ENCODE peak calls at places on chromosome 13, in seven cellular contexts. R, Z, Y, Q, X, N and O are unnamed samples.

GRCh38 chr13:64158910-64159309 is 2743.3 kb upstream of the PCDH20 start:
- DNase-seq in Y (no peak), N (no peak), X (no peak), Q (no peak), Z (no peak), R (no peak), O (no peak)

GRCh38 chr13:23570931-23571330 is 719 bp downstream of the TNFRSF19 start:
- DNase-seq in N (no peak), R (no peak), Q (no peak), X (no peak), Z (no peak), Y (no peak), O (no peak)

GRCh38 chr13:96052655-96053002 is 572 bp downstream of the UGGT2 start:
- DNase-seq in N (no peak), Z (no peak), X (peak; percentile 12), R (no peak), Y (peak; percentile 25), Q (peak; percentile 25), O (no peak)

GRCh38 chr13:95300625-95301134 is 571 bp downstream of the ABCC4 start:
- DNase-seq in Y (peak; percentile 55), X (peak; percentile 22), Q (no peak), R (peak; percentile 35), N (peak; percentile 36), Z (peak; percentile 14), O (peak; percentile 45)

GRCh38 chr13:114100446-114101320 is 31.7 kb downstream of the RASA3 start:
- DNase-seq in N (no peak), Q (peak; percentile 23), Z (peak; percentile 41), Y (no peak), R (no peak), X (no peak), O (peak; percentile 31)

GRCh38 chr13:48859168-48860105 is 116.3 kb upstream of the FNDC3A start:
- DNase-seq in Q (no peak), Z (no peak), Y (no peak), X (no peak), N (no peak), R (no peak), O (no peak)

GRCh38 chr13:107450931-107451330 is 764.4 kb downstream of the LIG4 start:
- DNase-seq in Q (no peak), Z (no peak), R (no peak), X (no peak), Y (peak; percentile 55), N (no peak), O (no peak)

GRCh38 chr13:44396963-44397580 is 23.4 kb downstream of the SERP2 start:
- DNase-seq in N (no peak), Q (no peak), Y (no peak), Z (no peak), R (peak; percentile 78), X (no peak), O (no peak)

GRCh38 chr13:101773062-101773461 is 320.6 kb downstream of the ITGBL1 start:
- DNase-seq in Z (no peak), X (no peak), Y (no peak), Q (no peak), R (no peak), N (no peak), O (no peak)

GRCh38 chr13:73162912-73163911 is 104.4 kb downstream of the KLF5 start:
- DNase-seq in Z (no peak), N (no peak), Y (no peak), X (no peak), R (no peak), Q (no peak), O (no peak)

GRCh38 chr13:87671824-87672603 is 843 bp downstream of the SLITRK5 start:
- DNase-seq in Z (no peak), Y (no peak), R (peak; percentile 26), N (no peak), X (no peak), Q (no peak), O (no peak)

GRCh38 chr13:111883571-111884343 is 183.2 kb upstream of the SOX1 start:
- DNase-seq in R (no peak), X (no peak), Z (no peak), Q (no peak), Y (no peak), N (no peak), O (no peak)

GRCh38 chr13:95388420-95389079 is 87.3 kb upstream of the ABCC4 start:
- DNase-seq in N (no peak), R (no peak), Z (no peak), X (no peak), Y (no peak), Q (no peak), O (no peak)

GRCh38 chr13:74969419-74969818 is 512.5 kb downstream of the TBC1D4 start:
- DNase-seq in N (no peak), X (no peak), Z (no peak), Q (no peak), Y (no peak), R (no peak), O (no peak)

GRCh38 chr13:46472384-46472783 is 80.6 kb upstream of the LRCH1 start:
- DNase-seq in R (no peak), N (no peak), Z (no peak), Q (no peak), Y (no peak), X (no peak), O (no peak)

GRCh38 chr13:23608138-23608537 is 37.9 kb downstream of the TNFRSF19 start:
- DNase-seq in Y (no peak), Q (no peak), Z (no peak), R (no peak), X (no peak), N (no peak), O (no peak)

GRCh38 chr13:47822036-47822435 is 179.0 kb downstream of the SUCLA2 start:
- DNase-seq in Y (no peak), N (no peak), Q (no peak), X (no peak), R (no peak), Z (no peak), O (no peak)

GRCh38 chr13:21683034-21683733 is 12.3 kb downstream of the FGF9 start:
- DNase-seq in Y (no peak), R (no peak), Z (no peak), X (no peak), Q (no peak), N (no peak), O (no peak)

GRCh38 chr13:75223981-75224742 is 257.8 kb downstream of the TBC1D4 start:
- DNase-seq in N (no peak), R (no peak), Y (no peak), X (no peak), Z (no peak), Q (no peak), O (no peak)

GRCh38 chr13:73210218-73210883 is 151.5 kb downstream of the KLF5 start:
- DNase-seq in Q (no peak), N (no peak), Y (no peak), R (no peak), Z (no peak), X (peak; percentile 17), O (no peak)

GRCh38 chr13:76672422-76672821 is 213.8 kb downstream of the KCTD12 start:
- DNase-seq in N (no peak), X (no peak), Q (no peak), Z (no peak), Y (no peak), R (no peak), O (no peak)

GRCh38 chr13:47481521-47481920 is 519.6 kb downstream of the SUCLA2 start:
- DNase-seq in Q (no peak), N (no peak), R (no peak), Y (no peak), X (no peak), Z (no peak), O (no peak)

GRCh38 chr13:50467156-50467814 is 376.2 kb downstream of the DLEU7 start:
- DNase-seq in Y (no peak), R (no peak), Q (no peak), X (no peak), Z (no peak), N (no peak), O (no peak)

GRCh38 chr13:39038569-39038898 is 278 bp downstream of the NHLRC3 start:
- DNase-seq in Y (peak; percentile 3), N (peak; percentile 40), Q (no peak), R (no peak), X (peak; percentile 6), Z (no peak), O (no peak)

GRCh38 chr13:100534147-100534818 is 54.3 kb downstream of the GGACT start:
- DNase-seq in Z (no peak), Y (no peak), X (no peak), N (no peak), Q (no peak), R (no peak), O (no peak)

GRCh38 chr13:52845334-52845761 is 3.1 kb downstream of the PCDH8 start:
- DNase-seq in Y (no peak), R (peak; percentile 24), X (no peak), Z (no peak), Q (no peak), N (no peak), O (no peak)

GRCh38 chr13:52195052-52195837 is 35.8 kb upstream of the NEK3 start:
- DNase-seq in R (no peak), Q (peak; percentile 25), Z (peak; percentile 24), X (peak; percentile 61), Y (no peak), N (peak; percentile 69), O (peak; percentile 67)

GRCh38 chr13:70905035-70905434 is 796.8 kb upstream of the KLHL1 start:
- DNase-seq in Y (no peak), N (no peak), R (no peak), Q (no peak), Z (no peak), X (no peak), O (no peak)

GRCh38 chr13:29457299-29457698 is 138.2 kb downstream of the SLC7A1 start:
- DNase-seq in Q (no peak), R (no peak), X (no peak), Z (no peak), Y (peak; percentile 72), N (no peak), O (no peak)

GRCh38 chr13:40371531-40372125 is 294.8 kb downstream of the FOXO1 start:
- DNase-seq in Z (no peak), X (no peak), N (no peak), R (no peak), Q (no peak), Y (no peak), O (no peak)

GRCh38 chr13:114144606-114145244 is 12.3 kb upstream of the RASA3 start:
- DNase-seq in Q (no peak), X (no peak), N (no peak), Y (no peak), R (no peak), Z (no peak), O (no peak)

GRCh38 chr13:45142440-45143345 is 22.4 kb downstream of the GTF2F2 start:
- DNase-seq in X (no peak), N (no peak), Y (no peak), R (no peak), Q (no peak), Z (no peak), O (no peak)

GRCh38 chr13:31765441-31765840 is 26.1 kb downstream of the RXFP2 start:
- DNase-seq in R (no peak), X (no peak), N (no peak), Z (no peak), Y (no peak), Q (no peak), O (no peak)